ENCODE peak calls at places on chromosome 3, in nine cellular contexts. I is mucosa of descending colon, X is foreskin melanocyte, C is WTC11, P is hepatocyte, F is DMS79, U is HS-5, M is body of pancreas, O is Right ventricle myocardium superior. W is an unnamed sample.

GRCh38 chr3:197959500-197959890 is 522 bp upstream of the LMLN start:
- DNase-seq in I (no peak), X (no peak), C (no peak), P (no peak), F (no peak), U (no peak), M (no peak), O (no peak), W (no peak)

GRCh38 chr3:160427832-160428424 is 21.7 kb downstream of the TRIM59 start:
- DNase-seq in I (no peak), X (no peak), C (no peak), P (no peak), F (no peak), U (no peak), M (no peak), O (no peak), W (no peak)

GRCh38 chr3:107956991-107957467 is 133.8 kb downstream of the CD47 start:
- DNase-seq in I (no peak), X (no peak), C (no peak), P (peak; percentile 71), F (no peak), U (peak; percentile 56), M (peak; percentile 34), O (peak; percentile 84), W (no peak)

GRCh38 chr3:140706360-140706759 is 28.5 kb downstream of the TRIM42 start:
- DNase-seq in I (no peak), X (peak; percentile 14), C (no peak), P (no peak), F (no peak), U (no peak), M (no peak), O (no peak), W (no peak)

GRCh38 chr3:169604568-169604967 is 58.9 kb downstream of the MECOM start:
- DNase-seq in I (no peak), X (no peak), C (no peak), P (no peak), F (no peak), U (no peak), M (no peak), O (no peak), W (no peak)

GRCh38 chr3:30496496-30496966 is 109.9 kb upstream of the TGFBR2 start:
- DNase-seq in I (no peak), X (no peak), C (no peak), P (peak; percentile 47), F (no peak), U (peak; percentile 41), M (no peak), O (peak; percentile 50), W (no peak)

GRCh38 chr3:56800373-56801150 is 1.2 kb downstream of the ARHGEF3 start:
- DNase-seq in I (peak; percentile 64), X (no peak), C (no peak), P (no peak), F (no peak), U (no peak), M (no peak), O (no peak), W (peak; percentile 69)

GRCh38 chr3:165839296-165840076 is 2.3 kb upstream of the BCHE start:
- DNase-seq in I (no peak), X (no peak), C (no peak), P (no peak), F (no peak), U (no peak), M (no peak), O (no peak), W (no peak)

GRCh38 chr3:156037356-156037755 is 83.0 kb upstream of the KCNAB1 start:
- DNase-seq in I (no peak), X (peak; percentile 12), C (no peak), P (no peak), F (peak; percentile 8), U (no peak), M (no peak), O (no peak), W (no peak)

GRCh38 chr3:66485291-66485968 is 15.4 kb downstream of the LRIG1 start:
- DNase-seq in I (no peak), X (no peak), C (no peak), P (no peak), F (no peak), U (peak; percentile 39), M (no peak), O (no peak), W (no peak)

GRCh38 chr3:171404376-171404982 is 55.7 kb downstream of the TNIK start:
- DNase-seq in I (no peak), X (no peak), C (no peak), P (no peak), F (no peak), U (no peak), M (peak; percentile 31), O (no peak), W (no peak)

GRCh38 chr3:160941885-160942494 is 163.2 kb downstream of the B3GALNT1 start:
- DNase-seq in I (no peak), X (peak; percentile 71), C (peak; percentile 66), P (peak; percentile 84), F (no peak), U (peak; percentile 58), M (peak; percentile 85), O (no peak), W (peak; percentile 38)

GRCh38 chr3:101779808-101780366 is 876 bp downstream of the NXPE3 start:
- DNase-seq in I (no peak), X (no peak), C (no peak), P (no peak), F (no peak), U (no peak), M (peak; percentile 28), O (no peak), W (no peak)

W was measured in activated T-helper 9 cell treated with anti-CD3 and anti-CD28 coated beads, Interleukin-2, amount 50 U/mL, for 16 hours.